ENCODE peak calls at places on chromosomes 5 and 9, in eight cellular contexts. D is cardiac muscle cell, W is fibroblast of lung, I is Peyer's patch, C is DND-41, K is dorsolateral prefrontal cortex, H is ovary, F is GM13977. M is an unnamed sample.
A peak's percentile ranks its signal among the peaks of the same experiment; 100 is the strongest.

GRCh38 chr5:169300468-169301385 is at the start of gene SLIT3:
- DNase-seq in H (peak; percentile 85), C (no peak), I (no peak), F (peak; percentile 40), K (peak; percentile 49), W (peak; percentile 70), D (peak; percentile 93), M (peak; percentile 92)

GRCh38 chr9:36847781-36848673 is 186.0 kb downstream of the PAX5 start:
- DNase-seq in W (no peak), H (no peak), D (no peak), K (no peak), C (no peak), F (no peak), I (no peak), M (no peak)

GRCh38 chr5:180784497-180785097 is 18.0 kb downstream of the MGAT1 start:
- DNase-seq in W (peak; percentile 89), F (peak; percentile 84), C (peak; percentile 64), H (peak; percentile 89), K (peak; percentile 78), I (peak; percentile 81), D (peak; percentile 79), M (peak; percentile 82)

GRCh38 chr9:969310-969692 is 7.2 kb upstream of the DMRT3 start:
- DNase-seq in K (no peak), H (no peak), C (no peak), F (no peak), W (no peak), D (no peak), I (no peak), M (no peak)

GRCh38 chr5:109410389-109411174 is 808 bp upstream of the PJA2 start:
- DNase-seq in D (peak; percentile 86), K (peak; percentile 49), C (peak; percentile 60), W (peak; percentile 93), F (peak; percentile 13), I (peak; percentile 86), H (peak; percentile 87), M (peak; percentile 81)

GRCh38 chr9:104968025-104968982 is 40.3 kb upstream of the ABCA1 start:
- DNase-seq in I (peak; percentile 89), K (peak; percentile 89), W (peak; percentile 97), C (peak; percentile 71), D (peak; percentile 93), H (peak; percentile 92), F (peak; percentile 82), M (peak; percentile 96)

GRCh38 chr9:75964431-75964830 is 74.0 kb downstream of the PCSK5 start:
- DNase-seq in W (no peak), I (peak; percentile 61), D (no peak), C (no peak), H (no peak), K (no peak), F (no peak), M (no peak)

GRCh38 chr5:141958113-141958512 is at the start of gene PCDH12:
- DNase-seq in D (peak; percentile 18), I (peak; percentile 39), H (no peak), F (no peak), W (no peak), K (no peak), C (peak; percentile 57), M (no peak)

GRCh38 chr9:119302988-119303698 is 66.1 kb downstream of the BRINP1 start:
- DNase-seq in I (no peak), F (no peak), H (no peak), C (no peak), K (no peak), W (no peak), D (no peak), M (no peak)

GRCh38 chr5:113513384-113514262 is at the start of gene YTHDC2:
- DNase-seq in W (peak; percentile 84), K (peak; percentile 87), D (peak; percentile 92), I (peak; percentile 89), H (peak; percentile 93), F (peak; percentile 81), C (peak; percentile 90), M (peak; percentile 82)
- TF ChIP-seq CTCF in W (peak; percentile 30), K (no peak), D (peak; percentile 23), I (peak; percentile 24), H (peak; percentile 47), F (peak; percentile 37), C (peak; percentile 78), M (peak; percentile 5)

DNA sequence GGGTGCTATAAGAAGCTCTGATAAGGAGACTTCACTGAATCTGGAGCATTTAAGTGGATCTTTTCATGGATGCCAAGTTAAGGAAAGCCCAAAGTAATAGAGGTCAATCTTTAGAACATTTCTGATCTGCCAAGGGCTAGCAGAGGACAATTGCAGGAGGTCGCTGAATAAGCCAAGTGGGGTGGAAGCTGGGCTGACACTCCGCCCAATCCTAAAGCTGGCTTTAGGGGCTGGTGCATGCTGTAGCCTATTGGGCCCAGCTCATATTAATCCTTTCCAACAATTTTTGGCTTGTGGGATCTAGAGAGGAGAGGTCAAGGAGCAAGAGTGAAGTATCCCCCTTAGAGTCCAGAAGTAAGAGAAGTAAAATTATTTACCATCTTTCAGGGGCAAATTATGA is 526.5 kb downstream of the RAB3C start:
- DNase-seq in C (no peak), F (no peak), I (no peak), H (no peak), K (no peak), W (no peak), D (no peak), M (no peak)
- TF ChIP-seq CTCF in C (no peak), F (no peak), I (no peak), H (no peak), K (no peak), W (no peak), D (no peak), M (no peak)

GRCh38 chr5:103804714-103805113 is 242.1 kb upstream of the NUDT12 start:
- DNase-seq in W (no peak), H (no peak), F (no peak), C (no peak), K (no peak), D (no peak), I (no peak), M (no peak)

GRCh38 chr5:103808464-103809106 is 246.0 kb upstream of the NUDT12 start:
- DNase-seq in I (no peak), H (no peak), C (peak; percentile 11), W (peak; percentile 73), F (peak; percentile 58), K (peak; percentile 45), D (peak; percentile 73), M (no peak)
- TF ChIP-seq CTCF in I (peak; percentile 56), H (peak; percentile 29), C (peak; percentile 78), W (peak; percentile 100), F (peak; percentile 89), K (peak; percentile 95), D (peak; percentile 96), M (peak; percentile 57)

GRCh38 chr5:79263-79662 is 12.7 kb upstream of the PLEKHG4B start:
- DNase-seq in K (no peak), H (no peak), F (no peak), C (no peak), I (no peak), W (no peak), D (no peak), M (no peak)

GRCh38 chr5:77957-78804 is 13.8 kb upstream of the PLEKHG4B start:
- DNase-seq in K (no peak), W (peak; percentile 20), I (peak; percentile 36), H (no peak), C (peak; percentile 42), D (peak; percentile 66), F (peak; percentile 63), M (no peak)

GRCh38 chr5:79821-80220 is 12.1 kb upstream of the PLEKHG4B start:
- DNase-seq in H (no peak), K (no peak), D (no peak), W (no peak), C (no peak), F (no peak), I (no peak), M (no peak)

GRCh38 chr5:77546-77945 is 14.4 kb upstream of the PLEKHG4B start:
- DNase-seq in H (no peak), K (no peak), F (no peak), C (no peak), W (no peak), D (no peak), I (peak; percentile 38), M (no peak)

DNA sequence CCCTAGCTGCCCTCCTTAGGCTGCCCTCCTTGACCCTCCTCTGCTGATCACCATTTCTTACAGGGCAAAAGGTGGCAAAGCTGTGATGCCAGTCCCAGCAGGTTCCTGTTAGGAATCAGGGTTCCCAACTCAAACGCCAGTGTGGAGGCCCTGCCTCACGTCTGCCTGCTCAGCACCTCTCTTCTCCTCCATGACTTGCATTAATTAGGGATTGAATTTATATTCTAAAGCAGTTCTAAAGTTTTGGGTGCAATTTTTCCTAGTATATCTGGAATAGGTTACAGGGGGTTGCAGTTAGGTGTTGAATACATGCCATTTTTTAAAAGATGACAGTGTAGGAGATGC is 13.2 kb upstream of the PLEKHG4B start:
- DNase-seq in K (no peak), C (no peak), D (no peak), F (no peak), W (no peak), H (no peak), I (no peak), M (no peak)
- TF ChIP-seq CTCF in K (no peak), C (no peak), D (no peak), F (no peak), W (no peak), H (no peak), I (no peak), M (no peak)

GRCh38 chr5:65015767-65016166 is 247.0 kb downstream of the CWC27 start:
- DNase-seq in D (no peak), K (no peak), C (no peak), H (no peak), W (no peak), I (no peak), F (no peak), M (no peak)
- TF ChIP-seq CTCF in D (no peak), K (no peak), C (no peak), H (no peak), W (no peak), I (no peak), F (no peak), M (no peak)

GRCh38 chr5:139847091-139847490 is 51.5 kb downstream of the PSD2 start:
- DNase-seq in I (peak; percentile 34), C (no peak), W (no peak), D (no peak), K (peak; percentile 16), H (peak; percentile 35), F (no peak), M (peak; percentile 59)

GRCh38 chr5:139848508-139849100 is 53.0 kb downstream of the PSD2 start:
- DNase-seq in W (no peak), I (peak; percentile 54), K (peak; percentile 47), F (no peak), C (no peak), H (peak; percentile 72), D (no peak), M (no peak)

GRCh38 chr5:139849501-139849900 is 53.9 kb downstream of the PSD2 start:
- DNase-seq in K (peak; percentile 23), I (peak; percentile 39), W (no peak), H (no peak), C (no peak), D (no peak), F (no peak), M (no peak)

GRCh38 chr5:139845846-139846681 is 50.5 kb downstream of the PSD2 start:
- DNase-seq in C (no peak), H (peak; percentile 45), W (no peak), I (peak; percentile 48), D (no peak), K (peak; percentile 53), F (no peak), M (no peak)

GRCh38 chr5:139847790-139848507 is 52.3 kb downstream of the PSD2 start:
- DNase-seq in H (peak; percentile 87), C (no peak), D (peak; percentile 41), K (peak; percentile 69), W (no peak), I (peak; percentile 63), F (peak; percentile 88), M (peak; percentile 77)
- TF ChIP-seq CTCF in H (peak; percentile 27), C (no peak), D (no peak), K (peak; percentile 22), W (no peak), I (peak; percentile 7), F (peak; percentile 0), M (peak; percentile 22)

M was measured in tibial artery.